ENCODE peak calls at places on chromosomes 2 and 18, in eight cellular contexts. M, K, B, J, Z, I, O and T are unnamed samples.

GRCh38 chr2:181281206-181281832 is 175.9 kb upstream of the ITGA4 start:
- DNase-seq in K (no peak), Z (no peak), I (no peak), M (no peak), J (no peak), O (no peak), B (no peak), T (no peak)

GRCh38 chr2:236711440-236711839 is 141.8 kb downstream of the ACKR3 start:
- DNase-seq in M (no peak), J (no peak), I (peak), B (no peak), Z (no peak), K (no peak), O (peak), T (peak)

GRCh38 chr2:74893332-74893731 is 59.4 kb downstream of the HK2 start:
- DNase-seq in O (peak), I (no peak), Z (no peak), B (no peak), K (no peak), M (no peak), J (no peak), T (peak)

GRCh38 chr2:15159751-15160177 is 401.4 kb downstream of the NBAS start:
- DNase-seq in B (no peak), I (no peak), O (peak), J (peak), K (no peak), M (no peak), Z (peak), T (peak)

GRCh38 chr2:239945751-239946569 is 79.2 kb downstream of the NDUFA10 start:
- DNase-seq in I (no peak), J (no peak), M (peak), B (no peak), O (no peak), K (no peak), Z (no peak), T (no peak)

GRCh38 chr18:74797577-74798151 is 200.0 kb downstream of the ZNF407 start:
- DNase-seq in O (no peak), I (no peak), J (peak), M (no peak), Z (no peak), B (no peak), K (no peak), T (no peak)

GRCh38 chr2:96531872-96532505 is 4.6 kb upstream of the ARID5A start:
- DNase-seq in M (peak), Z (peak), K (peak), O (peak), I (peak), J (peak), B (peak), T (peak)

GRCh38 chr2:233303252-233303651 is 4.4 kb upstream of the SAG start:
- DNase-seq in B (no peak), I (no peak), M (peak), O (no peak), K (no peak), Z (no peak), J (no peak), T (no peak)

GRCh38 chr2:176872406-176872805 is 340.2 kb upstream of the HNRNPA3 start:
- DNase-seq in J (no peak), M (peak), O (no peak), I (no peak), Z (no peak), K (no peak), B (no peak), T (no peak)

GRCh38 chr2:176876493-176877103 is 336.0 kb upstream of the HNRNPA3 start:
- DNase-seq in J (no peak), O (no peak), B (no peak), K (no peak), I (no peak), Z (no peak), M (no peak), T (no peak)

DNA sequence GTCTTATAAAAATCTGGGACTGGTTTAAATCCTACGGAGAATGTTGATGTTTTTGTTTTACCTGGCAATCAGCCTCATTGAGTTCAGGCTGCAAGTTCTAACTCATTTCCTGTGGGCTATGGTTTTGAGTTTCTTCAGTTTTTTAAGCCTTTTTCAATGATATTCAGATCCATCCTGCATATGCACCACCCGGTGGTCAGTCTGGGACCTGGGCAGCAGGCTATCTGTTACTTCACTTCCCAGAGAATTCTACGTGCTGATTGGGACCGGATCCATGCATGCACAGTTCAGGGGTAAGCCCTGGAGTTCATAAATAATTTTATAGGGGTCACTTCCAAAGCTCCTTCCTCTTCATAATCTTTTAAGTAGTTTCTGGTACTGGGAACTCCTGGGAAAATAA is 339.2 kb upstream of the HNRNPA3 start:
- DNase-seq in B (no peak), J (no peak), Z (no peak), K (no peak), I (no peak), O (no peak), M (no peak), T (no peak)
- TF ChIP-seq CTCF in B (peak), J (peak), Z (no peak), K (no peak), I (no peak), O (no peak), M (peak), T (no peak)

GRCh38 chr2:65153515-65153914 is 23.6 kb upstream of the RAB1A start:
- DNase-seq in K (no peak), Z (no peak), J (no peak), M (no peak), B (no peak), O (no peak), I (no peak), T (no peak)
- TF ChIP-seq CTCF in K (no peak), Z (no peak), J (no peak), M (no peak), B (no peak), O (no peak), I (no peak), T (no peak)

GRCh38 chr18:77407733-77408132 is 158.1 kb downstream of the GALR1 start:
- DNase-seq in J (no peak), M (no peak), B (no peak), Z (no peak), I (no peak), K (no peak), O (no peak), T (no peak)
- TF ChIP-seq CTCF in J (no peak), M (peak), B (no peak), Z (no peak), I (no peak), K (no peak), O (no peak), T (no peak)

GRCh38 chr18:8450013-8450412 is 159.2 kb upstream of the RAB12 start:
- DNase-seq in M (peak), J (peak), I (no peak), Z (no peak), O (peak), B (no peak), K (no peak), T (no peak)
- TF ChIP-seq CTCF in M (peak), J (peak), I (peak), Z (peak), O (peak), B (peak), K (peak), T (peak)

GRCh38 chr2:62789918-62790317 is 84.4 kb downstream of the EHBP1 start:
- DNase-seq in O (no peak), M (no peak), I (no peak), J (no peak), K (no peak), B (no peak), Z (no peak), T (no peak)

GRCh38 chr2:62785216-62785615 is 79.7 kb downstream of the EHBP1 start:
- DNase-seq in K (no peak), I (no peak), J (no peak), O (no peak), M (no peak), B (no peak), Z (no peak), T (peak)

GRCh38 chr2:62785810-62786593 is 80.5 kb downstream of the EHBP1 start:
- DNase-seq in J (no peak), M (no peak), O (peak), Z (no peak), I (no peak), K (no peak), B (no peak), T (peak)

GRCh38 chr2:62789518-62789917 is 84.0 kb downstream of the EHBP1 start:
- DNase-seq in M (no peak), O (no peak), B (no peak), K (no peak), I (no peak), Z (no peak), J (no peak), T (no peak)

DNA sequence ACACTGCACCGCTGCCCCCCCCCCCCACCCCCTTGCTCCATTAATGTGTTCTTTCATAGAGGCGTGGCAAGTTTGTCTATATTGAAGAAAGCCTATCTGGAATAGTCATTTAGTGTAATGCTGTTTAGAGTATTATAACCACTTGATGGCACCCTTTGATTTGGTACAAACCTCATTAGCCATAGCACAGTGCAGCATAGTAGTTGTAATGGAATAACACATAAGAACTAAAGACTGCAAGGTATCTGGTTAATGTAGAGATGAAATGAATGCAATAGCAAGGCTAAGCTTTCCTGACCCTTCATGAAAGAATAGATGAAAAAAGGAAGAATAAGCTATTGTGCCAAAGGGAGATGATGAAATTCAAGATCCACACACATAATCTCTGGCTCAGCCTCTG is 81.9 kb downstream of the EHBP1 start:
- DNase-seq in O (peak), I (no peak), J (no peak), B (no peak), K (no peak), M (no peak), Z (peak), T (peak)
- TF ChIP-seq CTCF in O (peak), I (peak), J (peak), B (peak), K (no peak), M (no peak), Z (no peak), T (peak)

GRCh38 chr2:24861500-24861899 is 58.5 kb downstream of the ADCY3 start:
- DNase-seq in K (no peak), I (no peak), Z (no peak), O (no peak), J (no peak), B (no peak), M (no peak), T (no peak)
- TF ChIP-seq CTCF in K (no peak), I (no peak), Z (no peak), O (no peak), J (no peak), B (no peak), M (no peak), T (no peak)

GRCh38 chr2:229445013-229445412 is 173.9 kb upstream of the PID1 start:
- DNase-seq in K (peak), Z (no peak), I (peak), O (peak), B (peak), J (peak), M (no peak), T (peak)
- TF ChIP-seq CTCF in K (no peak), Z (no peak), I (no peak), O (no peak), B (peak), J (no peak), M (no peak), T (peak)

GRCh38 chr2:173493874-173494273 is 139.2 kb downstream of the CDCA7 start:
- DNase-seq in Z (no peak), I (no peak), J (no peak), K (no peak), O (no peak), M (no peak), B (no peak), T (no peak)
- TF ChIP-seq CTCF in Z (no peak), I (no peak), J (peak), K (no peak), O (no peak), M (peak), B (no peak), T (peak)